ENCODE peak calls at places on chromosomes 13 and 19, in nine cellular contexts. W, D, V, M, J, S, Y, E and U are unnamed samples.

GRCh38 chr13:113151745-113152707 is 6.4 kb upstream of the PROZ start:
- DNase-seq in J (peak; percentile 53), V (no peak), M (no peak), D (peak; percentile 71), W (no peak), Y (no peak), E (peak; percentile 24), S (peak; percentile 81), U (peak; percentile 65)

GRCh38 chr19:39951686-39952085 is 17.3 kb upstream of the FCGBP start:
- DNase-seq in D (peak; percentile 42), M (no peak), E (no peak), S (peak; percentile 82), Y (no peak), W (no peak), V (peak; percentile 89), J (no peak), U (peak; percentile 25)

GRCh38 chr13:42561752-42562467 is 12.0 kb upstream of the TNFSF11 start:
- DNase-seq in W (no peak), M (no peak), J (no peak), D (no peak), E (no peak), Y (no peak), V (no peak), S (no peak), U (no peak)

GRCh38 chr13:19960673-19961015 is 2.1 kb downstream of the ZMYM2 start:
- DNase-seq in E (no peak), W (no peak), S (peak; percentile 23), J (no peak), M (no peak), D (no peak), V (no peak), Y (no peak), U (no peak)

GRCh38 chr13:95865080-95865597 is 188.1 kb downstream of the UGGT2 start:
- DNase-seq in Y (no peak), E (no peak), V (no peak), S (peak; percentile 12), M (no peak), D (no peak), W (no peak), J (no peak), U (no peak)

GRCh38 chr19:19115954-19116353 is 22.3 kb downstream of the TMEM161A start:
- DNase-seq in Y (peak; percentile 38), D (no peak), J (peak; percentile 93), S (peak; percentile 19), V (no peak), E (no peak), W (no peak), M (peak; percentile 45), U (peak; percentile 8)

GRCh38 chr19:8209111-8209964 is at the start of gene CERS4:
- DNase-seq in V (peak; percentile 43), Y (peak; percentile 74), S (peak; percentile 38), M (peak; percentile 82), D (peak; percentile 44), J (peak; percentile 92), W (peak; percentile 72), E (no peak), U (peak; percentile 23)

GRCh38 chr13:46905249-46905648 is 8.4 kb upstream of the HTR2A start:
- DNase-seq in D (peak; percentile 41), W (no peak), Y (no peak), S (peak; percentile 58), E (no peak), M (no peak), V (no peak), J (no peak), U (peak; percentile 31)

GRCh38 chr19:57949296-57949695 is 1.8 kb upstream of the ZNF256 start:
- DNase-seq in J (no peak), M (no peak), W (no peak), D (no peak), Y (no peak), E (no peak), V (no peak), S (no peak), U (no peak)

GRCh38 chr19:36009220-36009619 is 607 bp upstream of the SYNE4 start:
- DNase-seq in M (no peak), W (peak; percentile 88), D (peak; percentile 48), V (peak; percentile 84), S (peak; percentile 64), J (peak; percentile 82), E (peak; percentile 13), Y (peak; percentile 74), U (peak; percentile 46)

GRCh38 chr13:94641432-94641941 is 39.8 kb downstream of the GPR180 start:
- DNase-seq in J (no peak), V (no peak), W (no peak), M (no peak), D (peak; percentile 89), E (peak; percentile 67), Y (no peak), S (peak; percentile 82), U (peak; percentile 93)

GRCh38 chr19:35620001-35620400 is 7.5 kb downstream of the HAUS5 start:
- DNase-seq in E (no peak), D (no peak), V (no peak), S (no peak), Y (no peak), J (no peak), W (no peak), M (no peak), U (no peak)

GRCh38 chr19:2495130-2495641 is 19.3 kb downstream of the GADD45B start:
- DNase-seq in E (no peak), W (peak; percentile 95), M (no peak), S (peak; percentile 58), D (peak; percentile 74), V (peak; percentile 72), Y (peak; percentile 95), J (no peak), U (peak; percentile 74)
- H3K4me3 ChIP-seq in E (peak overlapping the region; percentile 72), W (peak overlapping the region; percentile 46), M (peak overlapping the region; percentile 60), S (peak overlapping the region; percentile 62), D (peak overlapping the region; percentile 29), V (peak overlapping the region; percentile 63), Y (peak overlapping the region; percentile 62), J (peak overlapping the region; percentile 35), U (peak overlapping the region; percentile 68)

GRCh38 chr13:75271851-75272250 is 210.1 kb downstream of the TBC1D4 start:
- DNase-seq in V (no peak), J (no peak), Y (no peak), S (peak; percentile 45), D (peak; percentile 12), M (no peak), W (no peak), E (no peak), U (peak; percentile 4)
- TF ChIP-seq CTCF in V (no peak), J (no peak), Y (no peak), S (no peak), D (no peak), M (no peak), W (no peak), E (no peak), U (no peak)

GRCh38 chr19:49984491-49984890 is 23.5 kb upstream of the SIGLEC11 start:
- DNase-seq in S (no peak), V (no peak), M (no peak), W (no peak), D (no peak), Y (no peak), E (no peak), J (no peak), U (no peak)

GRCh38 chr19:49985926-49986325 is 25.0 kb upstream of the SIGLEC11 start:
- DNase-seq in D (no peak), M (no peak), V (no peak), S (no peak), J (no peak), W (no peak), Y (no peak), E (no peak), U (no peak)

GRCh38 chr19:49983645-49984229 is 22.8 kb upstream of the SIGLEC11 start:
- DNase-seq in Y (peak; percentile 61), D (peak; percentile 39), S (peak; percentile 62), V (peak; percentile 70), M (peak; percentile 58), J (peak; percentile 88), W (no peak), E (no peak), U (peak; percentile 54)

GRCh38 chr19:49978324-49978723 is 17.4 kb upstream of the SIGLEC11 start:
- DNase-seq in Y (no peak), S (no peak), M (no peak), E (no peak), V (no peak), J (no peak), D (no peak), W (no peak), U (no peak)

GRCh38 chr19:49981603-49982593 is 20.9 kb upstream of the SIGLEC11 start:
- DNase-seq in E (no peak), D (no peak), S (peak; percentile 19), J (no peak), W (no peak), Y (no peak), M (no peak), V (no peak), U (no peak)
- H3K4me3 ChIP-seq in E (no peak overlapping the region), D (no peak overlapping the region), S (no peak overlapping the region), J (no peak overlapping the region), W (no peak overlapping the region), Y (no peak overlapping the region), M (no peak overlapping the region), V (no peak overlapping the region), U (no peak overlapping the region)

GRCh38 chr19:14492756-14493337 is 3.1 kb downstream of the GIPC1 start:
- DNase-seq in S (no peak), V (no peak), W (no peak), J (no peak), E (no peak), M (no peak), D (no peak), Y (no peak), U (no peak)
- TF ChIP-seq CTCF in S (no peak), V (no peak), W (no peak), J (no peak), E (no peak), M (no peak), D (no peak), Y (no peak), U (no peak)